ENCODE peak calls at places on chromosomes 4 and X, in six cellular contexts. J, B, V, M, D and S are unnamed samples.

GRCh38 chrX:138847930-138848329 is 136.4 kb upstream of the FGF13 start:
- DNase-seq in D (peak; percentile 42), M (no peak), J (peak; percentile 15), V (no peak), B (peak; percentile 37), S (peak; percentile 32)

GRCh38 chrX:31705816-31706215 is 634.0 kb upstream of the FTHL17 start:
- DNase-seq in B (no peak), J (no peak), M (no peak), V (no peak), D (no peak), S (no peak)

GRCh38 chr4:54661156-54661555 is 3.4 kb downstream of the KIT start:
- DNase-seq in B (no peak), M (no peak), D (peak; percentile 91), V (no peak), J (peak; percentile 57), S (peak; percentile 36)

GRCh38 chrX:88584283-88584682 is 162.7 kb upstream of the CPXCR1 start:
- DNase-seq in B (no peak), D (no peak), J (no peak), V (no peak), M (no peak), S (no peak)

GRCh38 chrX:20620301-20620700 is 353.6 kb upstream of the RPS6KA3 start:
- DNase-seq in V (no peak), M (no peak), J (no peak), D (peak; percentile 89), B (peak; percentile 45), S (peak; percentile 2)

GRCh38 chrX:47206316-47206715 is 12.2 kb upstream of the CDK16 start:
- DNase-seq in B (no peak), D (no peak), J (no peak), M (no peak), V (no peak), S (no peak)

GRCh38 chrX:48667504-48667903 is 16.1 kb upstream of the WAS start:
- DNase-seq in J (no peak), B (no peak), V (no peak), M (no peak), D (no peak), S (no peak)

GRCh38 chrX:45228126-45228525 is 27.4 kb upstream of the DIPK2B start:
- DNase-seq in M (no peak), V (no peak), B (no peak), D (no peak), J (no peak), S (no peak)

GRCh38 chr4:123479944-123480343 is 83.3 kb downstream of the SPRY1 start:
- DNase-seq in M (no peak), B (peak; percentile 28), J (peak; percentile 24), V (no peak), D (peak; percentile 46), S (peak; percentile 60)

GRCh38 chr4:1863297-1864033 is 7.5 kb upstream of the LETM1 start:
- DNase-seq in J (no peak), B (no peak), M (no peak), V (no peak), D (no peak), S (no peak)

GRCh38 chr4:1864076-1865008 is 6.9 kb upstream of the NSD2 start:
- DNase-seq in D (no peak), J (no peak), M (no peak), B (no peak), V (no peak), S (no peak)

GRCh38 chr4:1862961-1863296 is 7.0 kb upstream of the LETM1 start:
- DNase-seq in M (no peak), V (no peak), B (no peak), D (no peak), J (no peak), S (no peak)

GRCh38 chr4:1859389-1859753 is 3.4 kb upstream of the LETM1 start:
- DNase-seq in J (no peak), V (no peak), D (no peak), B (no peak), M (no peak), S (no peak)

GRCh38 chr4:1862055-1862911 is 6.3 kb upstream of the LETM1 start:
- DNase-seq in B (no peak), V (no peak), M (no peak), J (no peak), D (no peak), S (no peak)
- H3K4me3 ChIP-seq in B (no peak overlapping the region), V (peak overlapping the region; percentile 36), M (no peak overlapping the region), J (no peak overlapping the region), D (peak overlapping the region; percentile 1), S (peak overlapping the region; percentile 23)

GRCh38 chr4:184094532-184095192 is 123.0 kb downstream of the ENPP6 start:
- DNase-seq in M (no peak), V (no peak), J (no peak), B (no peak), D (no peak), S (no peak)
- TF ChIP-seq CTCF in M (no peak), V (no peak), J (no peak), B (no peak), D (no peak), S (no peak)

GRCh38 chr4:41930139-41930831 is 4.9 kb upstream of the TMEM33 start:
- DNase-seq in D (no peak), V (no peak), M (no peak), B (no peak), J (no peak), S (no peak)

GRCh38 chr4:41934813-41935651 is at the start of gene TMEM33:
- DNase-seq in V (peak; percentile 90), B (peak; percentile 86), M (peak; percentile 90), J (peak; percentile 90), D (peak; percentile 81), S (peak; percentile 85)

GRCh38 chr4:41935652-41936021 is 408 bp downstream of the TMEM33 start:
- DNase-seq in D (peak; percentile 37), B (peak; percentile 24), V (no peak), M (no peak), J (no peak), S (peak; percentile 44)

GRCh38 chr4:41932988-41933387 is 2.2 kb upstream of the TMEM33 start:
- DNase-seq in J (no peak), B (no peak), M (no peak), V (no peak), D (no peak), S (no peak)

GRCh38 chr4:41933997-41934812 is 1.0 kb upstream of the TMEM33 start:
- DNase-seq in D (peak; percentile 5), J (peak; percentile 10), B (no peak), M (peak; percentile 12), V (no peak), S (peak; percentile 85)
- H3K4me3 ChIP-seq in D (no peak overlapping the region), J (peak overlapping the region; percentile 78), B (peak overlapping the region; percentile 95), M (no peak overlapping the region), V (peak overlapping the region; percentile 81), S (peak overlapping the region; percentile 99)

GRCh38 chr4:6688879-6689505 is 4.7 kb upstream of the S100P start:
- DNase-seq in D (peak; percentile 89), J (peak; percentile 95), V (peak; percentile 60), B (peak; percentile 82), M (peak; percentile 55), S (peak; percentile 93)
- TF ChIP-seq CTCF in D (no peak), J (peak; percentile 24), V (no peak), B (no peak), M (no peak), S (peak; percentile 12)

GRCh38 chr4:2961411-2962098 is 1.7 kb downstream of the NOP14 start:
- DNase-seq in V (no peak), M (no peak), J (no peak), D (no peak), B (no peak), S (no peak)
- H3K4me3 ChIP-seq in V (peak overlapping the region; percentile 78), M (no peak overlapping the region), J (no peak overlapping the region), D (peak overlapping the region; percentile 77), B (peak overlapping the region; percentile 87), S (peak overlapping the region; percentile 89)

DNA sequence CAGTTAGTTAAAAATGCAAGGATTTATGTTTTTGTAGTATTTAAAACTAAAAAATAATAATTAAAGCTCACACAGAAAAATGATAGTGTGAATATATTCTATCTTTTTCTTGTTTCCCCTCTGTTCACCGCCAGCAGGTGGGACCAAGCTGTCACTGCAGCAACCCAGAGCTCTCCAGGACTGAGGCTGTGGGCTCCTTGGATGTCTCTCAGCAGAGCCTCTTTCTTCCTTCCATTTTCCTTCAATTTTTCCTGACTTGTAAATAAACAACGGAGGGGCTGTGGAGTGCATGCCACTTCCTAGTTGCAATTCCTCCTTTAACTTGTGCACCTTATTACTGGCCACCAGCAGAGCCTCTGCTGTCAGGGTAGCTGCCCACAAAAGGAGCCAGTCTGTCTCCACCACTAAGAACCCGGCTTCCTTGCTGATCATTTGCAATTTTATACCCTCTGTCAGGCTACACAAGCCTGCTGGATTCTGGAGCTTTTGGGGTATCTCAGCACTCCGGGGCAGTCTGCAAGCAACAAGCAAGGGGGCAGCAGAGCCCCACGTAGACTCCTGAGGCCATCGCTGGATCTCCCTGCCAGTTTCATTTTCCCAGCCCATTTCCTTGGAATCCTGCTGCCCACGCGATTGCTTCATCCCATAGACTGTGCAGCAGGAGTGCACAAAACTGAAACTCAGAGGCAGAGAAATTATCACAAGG is 1467.4 kb downstream of the C4orf33 start:
- DNase-seq in M (peak; percentile 12), D (peak; percentile 82), V (peak; percentile 46), B (peak; percentile 88), J (peak; percentile 88), S (peak; percentile 38)
- TF ChIP-seq CTCF in M (no peak), D (peak; percentile 64), V (peak; percentile 24), B (peak; percentile 76), J (peak; percentile 73), S (no peak)

DNA sequence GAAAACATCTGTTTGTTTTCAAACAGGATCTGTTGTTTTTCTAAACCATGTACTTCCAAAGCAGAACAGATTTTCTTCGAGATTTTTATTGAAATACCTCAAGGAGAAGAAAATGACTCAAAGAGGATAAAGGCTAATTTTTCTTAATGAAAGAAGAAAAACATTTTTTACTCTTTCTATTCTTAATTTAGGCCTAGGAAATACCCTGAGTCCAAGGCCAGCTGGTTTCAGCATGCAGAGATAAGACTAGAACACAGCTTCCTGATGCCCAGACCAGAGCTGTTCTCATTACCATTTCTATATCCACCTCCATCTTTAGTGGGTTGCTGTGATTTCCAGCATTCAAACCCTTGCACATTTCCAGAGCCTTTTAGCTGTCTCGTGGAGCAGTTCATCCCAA is 18.3 kb downstream of the GAB1 start:
- DNase-seq in V (no peak), D (no peak), M (peak; percentile 29), B (no peak), J (peak; percentile 41), S (peak; percentile 36)
- H3K4me3 ChIP-seq in V (no peak overlapping the region), D (no peak overlapping the region), M (no peak overlapping the region), B (no peak overlapping the region), J (no peak overlapping the region), S (no peak overlapping the region)

GRCh38 chr4:86497980-86498379 is 96.1 kb upstream of the PTPN13 start:
- DNase-seq in D (no peak), B (no peak), M (no peak), V (no peak), J (peak; percentile 21), S (no peak)

GRCh38 chr4:86496094-86497060 is 97.7 kb upstream of the PTPN13 start:
- DNase-seq in D (peak; percentile 57), M (peak; percentile 55), B (peak; percentile 73), J (peak; percentile 71), V (no peak), S (peak; percentile 67)

GRCh38 chr4:86500527-86500926 is 93.6 kb upstream of the PTPN13 start:
- DNase-seq in V (no peak), J (no peak), D (no peak), M (no peak), B (no peak), S (peak; percentile 30)

GRCh38 chr4:86497131-86497530 is 97.0 kb upstream of the PTPN13 start:
- DNase-seq in D (no peak), J (peak; percentile 38), M (no peak), B (no peak), V (no peak), S (no peak)

GRCh38 chr4:86498560-86499166 is 95.5 kb upstream of the PTPN13 start:
- DNase-seq in M (peak; percentile 25), V (no peak), J (peak; percentile 78), D (peak; percentile 67), B (peak; percentile 74), S (peak; percentile 62)
- TF ChIP-seq CTCF in M (peak; percentile 43), V (peak; percentile 81), J (peak; percentile 83), D (peak; percentile 88), B (peak; percentile 84), S (peak; percentile 79)